ENCODE peak calls at places on chromosomes 16 and 17, in four cellular contexts. H, A, C and U are unnamed samples.

GRCh38 chr17:59893617-59894100 is 738 bp downstream of the RPS6KB1 start:
- DNase-seq in A (no peak), C (no peak), H (peak; percentile 10), U (peak; percentile 54)

GRCh38 chr17:72843591-72843990 is 248.9 kb downstream of the SLC39A11 start:
- DNase-seq in H (no peak), A (no peak), C (no peak), U (no peak)

GRCh38 chr16:86901483-86901882 is 323.1 kb downstream of the FOXL1 start:
- DNase-seq in A (no peak), C (no peak), H (no peak), U (no peak)

GRCh38 chr16:29761882-29762281 is 16.1 kb upstream of the C16orf54 start:
- DNase-seq in H (no peak), C (no peak), A (no peak), U (no peak)

GRCh38 chr16:46687486-46687885 is 1.5 kb downstream of the VPS35 start:
- DNase-seq in A (no peak), C (no peak), H (no peak), U (no peak)

GRCh38 chr17:60577147-60577925 is 22.7 kb upstream of the PPM1D start:
- DNase-seq in A (peak; percentile 43), C (no peak), H (no peak), U (peak; percentile 68)

GRCh38 chr16:18804540-18804939 is 3.2 kb upstream of the ARL6IP1 start:
- DNase-seq in A (no peak), H (no peak), C (no peak), U (no peak)

GRCh38 chr16:69466547-69466946 is 42.1 kb downstream of the CYB5B start:
- DNase-seq in A (no peak), C (no peak), H (no peak), U (no peak)

GRCh38 chr17:74211141-74211928 is 2.0 kb upstream of the TTYH2 start:
- DNase-seq in C (no peak), H (no peak), A (no peak), U (no peak)

GRCh38 chr16:85480727-85481101 is 132.4 kb upstream of the GSE1 start:
- DNase-seq in H (no peak), C (no peak), A (no peak), U (peak; percentile 29)

GRCh38 chr17:7839890-7840260 is 5.9 kb downstream of the KDM6B start:
- DNase-seq in H (no peak), C (no peak), A (no peak), U (no peak)

GRCh38 chr17:36085710-36086268 is 4.2 kb downstream of the CCL3 start:
- DNase-seq in H (no peak), A (no peak), C (no peak), U (no peak)

GRCh38 chr16:49019081-49019633 is 262.5 kb downstream of the CBLN1 start:
- DNase-seq in A (no peak), H (no peak), C (no peak), U (no peak)

GRCh38 chr16:68744744-68745280 is 7.7 kb downstream of the CDH1 start:
- DNase-seq in C (peak; percentile 89), H (no peak), A (no peak), U (no peak)

GRCh38 chr16:49936791-49937190 is 80.9 kb upstream of the ZNF423 start:
- DNase-seq in C (no peak), A (no peak), H (no peak), U (no peak)

GRCh38 chr17:35812456-35812855 is 3.2 kb downstream of the TAF15 start:
- DNase-seq in C (no peak), A (no peak), H (no peak), U (no peak)

GRCh38 chr16:87789437-87790277 is 23.9 kb upstream of the KLHDC4 start:
- DNase-seq in C (peak; percentile 60), A (no peak), H (no peak), U (no peak)

GRCh38 chr17:29005562-29005887 is 308 bp downstream of the SEZ6 start:
- DNase-seq in C (no peak), H (no peak), A (no peak), U (no peak)

GRCh38 chr17:6507535-6507934 is 48.8 kb downstream of the PITPNM3 start:
- DNase-seq in H (no peak), C (no peak), A (no peak), U (no peak)

GRCh38 chr17:73544333-73544732 is 99.9 kb downstream of the SDK2 start:
- DNase-seq in A (no peak), H (no peak), C (no peak), U (no peak)

DNA sequence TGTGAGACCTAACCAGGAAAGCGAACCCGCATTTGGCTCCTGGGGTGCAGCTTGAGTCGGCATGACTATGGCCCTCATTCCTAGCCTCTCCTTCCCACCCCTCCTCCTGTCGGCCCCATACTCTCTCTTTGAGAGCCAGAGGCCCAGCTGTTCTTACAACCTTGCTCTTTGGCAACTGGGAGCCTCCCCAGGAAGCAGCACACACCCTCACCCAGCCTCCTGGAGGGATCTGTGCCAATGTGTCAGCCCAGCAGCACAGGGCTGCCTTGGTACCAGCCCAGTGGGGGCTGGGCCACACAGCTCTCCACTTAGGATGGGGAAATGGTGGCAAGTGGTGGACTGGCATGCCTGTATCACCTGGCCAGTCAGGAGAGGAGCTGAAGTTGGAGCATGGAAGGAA is 70.3 kb upstream of the LGALS9 start:
- DNase-seq in A (no peak), C (peak; percentile 50), H (no peak), U (no peak)
- H3K27ac ChIP-seq in A (peak overlapping the region; percentile 72), C (peak overlapping the region; percentile 66), H (no peak overlapping the region), U (no peak overlapping the region)

DNA sequence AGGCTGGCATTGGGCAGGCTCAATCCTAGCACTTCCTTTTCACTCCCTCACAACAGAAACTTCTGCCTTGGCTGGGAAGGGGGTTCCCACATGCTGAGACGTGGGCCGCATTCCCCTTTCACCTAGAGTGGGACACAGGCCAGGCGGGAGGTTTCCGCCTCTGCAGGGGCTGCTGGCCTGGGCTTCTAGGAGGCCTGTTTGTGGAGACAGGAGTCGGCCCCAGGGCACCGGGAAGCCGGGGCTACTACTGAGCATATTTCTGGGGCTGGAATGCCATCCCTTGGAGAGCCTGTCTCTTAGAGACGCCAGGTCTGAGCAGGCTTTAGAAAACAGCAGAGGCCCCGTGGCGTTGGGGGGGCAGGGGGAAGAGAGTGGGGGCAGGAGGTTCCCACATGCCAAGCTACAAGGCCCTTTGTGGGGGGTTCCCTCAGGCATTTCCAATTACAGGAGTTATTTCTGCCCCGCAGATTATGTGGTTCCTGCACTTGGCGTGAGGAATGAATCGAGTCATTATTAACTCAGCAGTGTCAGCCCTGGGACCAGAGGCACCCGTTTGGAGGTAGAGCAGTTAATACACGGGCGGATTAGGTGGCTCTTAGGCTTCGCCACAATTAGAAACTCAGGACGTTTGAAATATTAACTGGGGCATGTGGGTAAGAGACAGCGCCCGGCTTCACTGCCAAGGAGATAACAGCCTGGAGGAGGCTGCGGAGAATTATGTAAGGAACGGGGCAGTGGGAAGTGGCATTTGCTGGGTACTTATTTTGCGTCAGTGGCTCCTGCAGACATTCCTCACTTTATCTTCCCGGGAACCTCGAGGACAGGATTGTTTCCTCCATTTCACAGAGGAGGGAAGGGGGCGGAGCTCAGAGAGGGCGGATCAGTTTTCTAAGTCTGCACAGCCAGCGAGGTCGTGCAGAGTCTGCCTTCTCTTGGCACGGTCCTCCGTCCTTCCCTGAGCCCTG is 162.5 kb downstream of the MAF start:
- DNase-seq in A (no peak), C (no peak), H (no peak), U (no peak)
- H3K4me3 ChIP-seq in A (peak overlapping the region; percentile 35), C (no peak overlapping the region), H (no peak overlapping the region), U (no peak overlapping the region)

GRCh38 chr17:82007495-82008257 is 15.0 kb downstream of the CENPX start:
- DNase-seq in C (no peak), A (no peak), H (no peak), U (no peak)

GRCh38 chr17:82006468-82007227 is 16.0 kb downstream of the CENPX start:
- DNase-seq in A (peak; percentile 50), C (no peak), H (no peak), U (no peak)

GRCh38 chr17:82007228-82007494 is 15.5 kb downstream of the CENPX start:
- DNase-seq in C (no peak), H (no peak), A (no peak), U (no peak)

GRCh38 chr17:82004485-82005455 is 17.9 kb downstream of the CENPX start:
- DNase-seq in H (no peak), A (no peak), C (no peak), U (no peak)

DNA sequence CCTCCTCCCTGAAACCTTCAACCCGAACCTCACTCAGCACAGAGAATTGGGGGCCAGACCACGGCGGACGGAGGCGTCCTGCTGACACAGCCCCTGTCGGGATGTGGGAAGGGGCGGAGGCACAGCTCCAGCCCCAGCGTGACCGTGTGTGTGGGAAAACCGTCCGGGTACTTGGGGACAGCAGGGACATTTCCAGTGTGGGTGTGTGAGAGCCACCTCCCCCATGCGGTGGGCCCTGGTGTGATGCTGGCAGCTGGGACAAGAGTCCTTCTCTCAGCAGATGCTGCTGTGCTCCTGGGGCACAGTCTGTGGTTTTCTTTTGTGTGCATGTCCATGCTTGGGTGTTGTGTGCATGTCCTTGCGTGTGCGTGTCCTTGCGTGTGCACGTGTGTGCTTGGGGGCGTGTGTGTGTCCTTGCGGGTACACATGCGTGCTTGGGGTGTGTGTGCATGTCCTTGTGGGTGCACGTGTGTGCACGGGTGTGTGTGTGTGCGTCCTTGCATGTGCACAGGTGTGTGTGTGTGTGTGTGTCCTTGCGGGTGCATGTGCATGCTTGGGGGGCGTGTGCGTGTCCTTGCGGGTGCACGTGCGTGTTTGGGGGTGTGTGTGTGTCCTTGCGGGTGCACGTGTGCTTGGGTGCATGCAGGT is 16.9 kb downstream of the CENPX start:
- DNase-seq in H (no peak), A (no peak), C (no peak), U (no peak)
- H3K27ac ChIP-seq in H (no peak overlapping the region), A (no peak overlapping the region), C (no peak overlapping the region), U (no peak overlapping the region)

DNA sequence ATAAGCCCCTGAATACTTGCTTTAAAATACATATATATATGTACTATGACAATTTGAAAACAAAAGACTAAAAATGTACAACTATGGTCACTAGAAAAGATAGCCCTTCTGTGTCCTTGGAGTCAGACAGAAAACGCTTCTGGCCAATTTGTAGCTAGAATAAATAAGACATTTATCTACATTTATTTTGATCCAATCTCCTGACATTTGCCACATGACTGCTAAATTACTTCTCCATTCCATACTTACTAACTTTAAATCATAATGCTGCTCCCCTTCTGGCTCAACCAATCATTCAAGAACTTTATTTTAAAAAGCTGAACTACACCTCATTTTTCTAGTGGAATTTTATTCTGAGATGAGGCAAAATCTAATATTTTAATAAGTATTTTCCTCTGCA is 65.8 kb downstream of the CYTH1 start:
- DNase-seq in H (no peak), A (no peak), C (no peak), U (no peak)
- H3K4me3 ChIP-seq in H (no peak overlapping the region), A (peak overlapping the region; percentile 59), C (peak overlapping the region; percentile 48), U (peak overlapping the region; percentile 58)

DNA sequence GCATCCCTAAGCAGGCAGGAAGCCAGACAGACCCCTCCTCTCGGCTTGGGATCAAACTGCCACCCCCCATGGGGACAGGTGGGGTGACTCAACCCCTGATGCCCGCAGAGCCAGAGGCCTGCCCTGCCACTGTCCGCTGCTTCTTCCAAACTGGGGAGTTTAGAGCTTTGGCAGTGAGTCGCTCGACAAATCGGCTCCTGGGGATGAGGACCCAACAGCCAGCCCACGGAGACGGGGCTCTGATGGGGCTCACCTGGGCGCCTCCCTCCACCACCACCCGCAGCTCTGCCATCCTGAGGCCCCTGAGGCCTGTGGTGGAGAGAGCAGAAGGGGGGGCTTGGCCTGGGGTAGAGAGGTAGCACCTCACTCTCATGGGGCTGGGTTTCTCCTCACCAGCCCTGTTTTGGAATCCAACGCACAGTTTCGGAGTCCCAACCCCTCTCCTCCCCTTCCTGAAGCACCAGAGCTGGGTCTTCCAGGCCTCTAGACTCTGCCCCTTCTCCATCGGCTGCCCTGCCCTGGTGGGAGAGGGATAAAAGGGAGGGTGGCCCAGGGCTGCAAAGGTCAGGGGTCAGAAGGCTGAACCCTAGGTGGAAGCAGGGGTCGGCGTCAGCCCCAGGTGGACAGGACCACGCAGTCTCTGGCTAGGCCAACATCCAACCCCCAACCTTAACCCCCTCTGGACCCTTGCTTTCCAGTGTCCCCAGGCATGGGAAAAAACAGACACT is 5.8 kb downstream of the PRSS22 start:
- DNase-seq in A (no peak), C (no peak), H (no peak), U (no peak)
- H3K27ac ChIP-seq in A (no peak overlapping the region), C (no peak overlapping the region), H (no peak overlapping the region), U (no peak overlapping the region)